ENCODE peak calls at places on chromosomes 4 and X, in nine cellular contexts. C is neuronal stem cell, Y is right lobe of liver, X is mesenchymal stem cell, R is PC-3, A is RWPE2, U is prostate gland, Q is IMR-90, S is mammary epithelial cell. G is an unnamed sample. For H3K9me3 and H3K27me3, the result is how much of the 10 kb centered on the place peaks cover.

GRCh38 chrX:9844936-9845573 is 58.8 kb downstream of the SHROOM2 start:
- DNase-seq in C (no peak), Y (no peak), X (peak), R (no peak), A (no peak), U (no peak), Q (no peak), S (no peak), G (no peak)

GRCh38 chr4:146029147-146029546 is 90.5 kb upstream of the ZNF827 start:
- DNase-seq in C (no peak), Y (no peak), X (no peak), R (peak), A (no peak), U (no peak), Q (no peak), S (peak), G (no peak)

GRCh38 chr4:6892190-6892908 is 17.3 kb upstream of the TBC1D14 start:
- DNase-seq in C (no peak), Y (peak), X (peak), R (peak), A (no peak), U (peak), Q (peak), S (no peak), G (no peak)

GRCh38 chr4:188439641-188440311 is 300.5 kb downstream of the TRIML1 start:
- DNase-seq in C (no peak), Y (no peak), X (no peak), R (peak), A (peak), U (peak), Q (peak), S (peak), G (peak)

GRCh38 chr4:77037736-77038135 is 38.1 kb downstream of the CCNI start:
- DNase-seq in C (no peak), Y (no peak), X (peak), R (no peak), A (no peak), U (no peak), Q (peak), S (no peak), G (no peak)

GRCh38 chrX:120036704-120037103 is 40.8 kb downstream of the RHOXF2B start:
- DNase-seq in C (no peak), Y (no peak), X (no peak), R (no peak), A (no peak), U (no peak), Q (no peak), S (no peak), G (no peak)

GRCh38 chr4:15031993-15032660 is 29.8 kb downstream of the CPEB2 start:
- DNase-seq in C (no peak), Y (no peak), X (peak), R (peak), A (no peak), U (no peak), Q (peak), S (peak), G (no peak)

GRCh38 chr4:40923326-40924095 is 173.8 kb downstream of the NSUN7 start:
- DNase-seq in C (no peak), Y (no peak), X (no peak), R (no peak), A (no peak), U (no peak), Q (no peak), S (no peak), G (no peak)

GRCh38 chr4:123144626-123145025 is 222.2 kb upstream of the NUDT6 start:
- DNase-seq in C (no peak), Y (no peak), X (no peak), R (no peak), A (no peak), U (no peak), Q (no peak), S (no peak), G (no peak)

GRCh38 chr4:54784188-54784671 is 126.5 kb downstream of the KIT start:
- DNase-seq in C (no peak), Y (peak), X (peak), R (no peak), A (no peak), U (peak), Q (peak), S (no peak), G (no peak)

GRCh38 chr4:40953253-40954118 is 203.7 kb downstream of the NSUN7 start:
- DNase-seq in C (no peak), Y (no peak), X (no peak), R (no peak), A (no peak), U (no peak), Q (no peak), S (no peak), G (no peak)

GRCh38 chr4:52714597-52715254 is 36.5 kb downstream of the ERVMER34-1 start:
- DNase-seq in C (no peak), Y (no peak), X (no peak), R (no peak), A (no peak), U (no peak), Q (no peak), S (no peak), G (no peak)

GRCh38 chr4:94957030-94957429 is 199.3 kb downstream of the BMPR1B start:
- DNase-seq in C (peak), Y (no peak), X (no peak), R (no peak), A (no peak), U (no peak), Q (no peak), S (no peak), G (no peak)

GRCh38 chrX:135632353-135632752 is 81.1 kb upstream of the CT45A1 start:
- DNase-seq in C (no peak), Y (no peak), X (no peak), R (peak), A (no peak), U (no peak), Q (no peak), S (no peak), G (no peak)

GRCh38 chr4:99205104-99205979 is 13.7 kb downstream of the ADH6 start:
- DNase-seq in C (no peak), Y (no peak), X (no peak), R (no peak), A (no peak), U (no peak), Q (peak), S (no peak), G (no peak)

GRCh38 chrX:154325541-154325940 is 29.9 kb downstream of the TKTL1 start:
- DNase-seq in C (no peak), Y (no peak), X (peak), R (no peak), A (no peak), U (no peak), Q (peak), S (no peak), G (no peak)

GRCh38 chrX:136608295-136608933 is 39.5 kb upstream of the CD40LG start:
- DNase-seq in C (no peak), Y (no peak), X (no peak), R (peak), A (no peak), U (no peak), Q (no peak), S (peak), G (peak)

GRCh38 chr4:40055379-40055872 is 1.2 kb upstream of the N4BP2 start:
- DNase-seq in C (peak), Y (no peak), X (no peak), R (no peak), A (no peak), U (no peak), Q (no peak), S (no peak), G (no peak)

GRCh38 chrX:106894392-106894909 is 8.7 kb downstream of the RIPPLY1 start:
- DNase-seq in C (peak), Y (no peak), X (peak), R (peak), A (no peak), U (peak), Q (peak), S (peak), G (peak)

GRCh38 chr4:6095023-6095817 is 77.0 kb upstream of the C4orf50 start:
- DNase-seq in C (no peak), Y (no peak), X (no peak), R (peak), A (no peak), U (no peak), Q (peak), S (peak), G (peak)

GRCh38 chrX:19514791-19515614 is at the start of gene MAP3K15:
- DNase-seq in C (no peak), Y (peak), X (peak), R (peak), A (no peak), U (no peak), Q (no peak), S (no peak), G (peak)

GRCh38 chr4:172750910-172751309 is 417.7 kb upstream of the GALNT7 start:
- DNase-seq in C (no peak), Y (no peak), X (no peak), R (no peak), A (no peak), U (no peak), Q (no peak), S (no peak), G (no peak)

GRCh38 chr4:8383451-8384160 is 56.9 kb downstream of the ACOX3 start:
- DNase-seq in C (no peak), Y (peak), X (peak), R (no peak), A (peak), U (no peak), Q (peak), S (no peak), G (no peak)

GRCh38 chr4:123023647-123024046 is 101.2 kb upstream of the NUDT6 start:
- DNase-seq in C (no peak), Y (no peak), X (no peak), R (no peak), A (no peak), U (no peak), Q (no peak), S (no peak), G (no peak)

GRCh38 chrX:22164770-22165388 is 107.8 kb upstream of the CBLL2 start:
- DNase-seq in C (no peak), Y (no peak), X (peak), R (peak), A (no peak), U (no peak), Q (peak), S (peak), G (peak)

GRCh38 chr4:69523385-69524132 is 27.9 kb upstream of the UGT2B4 start:
- DNase-seq in C (no peak), Y (no peak), X (no peak), R (no peak), A (no peak), U (no peak), Q (no peak), S (no peak), G (no peak)

GRCh38 chr4:155564086-155564485 is 102.6 kb upstream of the GUCY1A1 start:
- DNase-seq in C (no peak), Y (no peak), X (no peak), R (no peak), A (no peak), U (no peak), Q (no peak), S (no peak), G (no peak)

GRCh38 chr4:130044788-130045531 is 949.0 kb downstream of the C4orf33 start:
- DNase-seq in C (no peak), Y (no peak), X (no peak), R (no peak), A (no peak), U (no peak), Q (no peak), S (no peak), G (no peak)

GRCh38 chrX:109393859-109394258 is 88.0 kb downstream of the GUCY2F start:
- DNase-seq in C (no peak), Y (no peak), X (no peak), R (peak), A (no peak), U (no peak), Q (no peak), S (peak), G (no peak)

GRCh38 chr4:47122592-47123291 is 91.4 kb downstream of the GABRB1 start:
- DNase-seq in C (peak), Y (no peak), X (peak), R (peak), A (no peak), U (peak), Q (peak), S (peak), G (peak)

GRCh38 chrX:24294619-24295018 is 19.2 kb downstream of the SUPT20HL2 start:
- DNase-seq in C (no peak), Y (no peak), X (peak), R (peak), A (no peak), U (no peak), Q (no peak), S (no peak), G (peak)

GRCh38 chr4:81599646-81600231 is 128.0 kb upstream of the RASGEF1B start:
- DNase-seq in C (no peak), Y (no peak), X (no peak), R (no peak), A (no peak), U (no peak), Q (no peak), S (no peak), G (no peak)

GRCh38 chr4:81601270-81601694 is 129.6 kb upstream of the RASGEF1B start:
- DNase-seq in C (no peak), Y (no peak), X (no peak), R (peak), A (no peak), U (no peak), Q (no peak), S (no peak), G (no peak)

GRCh38 chr4:81604683-81605082 is 133.0 kb upstream of the RASGEF1B start:
- DNase-seq in C (no peak), Y (no peak), X (no peak), R (no peak), A (no peak), U (no peak), Q (no peak), S (no peak), G (no peak)

GRCh38 chr4:81602853-81603252 is 131.1 kb upstream of the RASGEF1B start:
- DNase-seq in C (no peak), Y (no peak), X (no peak), R (no peak), A (no peak), U (no peak), Q (no peak), S (no peak), G (no peak)

DNA sequence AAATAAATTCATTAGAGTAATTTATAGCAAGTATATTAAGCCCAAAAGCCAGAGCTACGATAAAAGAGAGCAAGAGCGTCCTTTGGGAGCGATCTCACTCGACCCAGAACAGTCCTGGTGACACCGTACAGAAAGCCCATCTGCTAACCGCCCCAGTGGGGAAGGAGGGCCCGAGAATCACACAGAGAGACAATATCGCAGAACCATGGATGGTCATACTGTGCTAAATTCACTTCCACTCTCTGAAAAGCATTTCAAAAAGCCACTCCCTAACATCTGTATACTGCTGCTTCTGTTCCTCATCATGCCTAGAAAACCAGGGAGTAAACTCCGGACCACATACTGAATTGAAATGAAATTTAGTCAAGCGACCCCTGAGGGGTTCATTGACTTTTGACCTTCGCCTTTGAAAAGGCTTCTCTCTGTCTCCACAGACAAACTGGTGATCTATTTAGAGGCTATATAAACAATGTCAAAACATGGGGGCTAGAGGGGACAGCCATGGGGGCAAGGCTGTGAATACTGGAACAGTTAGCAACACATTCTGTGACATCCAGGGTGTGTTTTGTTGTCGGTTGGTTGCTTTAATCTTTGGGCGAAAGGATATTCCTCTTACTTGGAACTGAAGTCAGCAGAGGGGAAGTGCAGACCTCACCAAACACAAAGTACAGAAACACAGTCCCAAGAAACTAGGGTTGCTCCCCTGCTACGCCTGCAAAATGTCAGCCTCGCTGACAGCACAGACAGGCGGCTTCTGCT is 129.0 kb upstream of the RASGEF1B start:
- DNase-seq in C (peak), Y (no peak), X (peak), R (no peak), A (no peak), U (no peak), Q (no peak), S (no peak), G (no peak)
- H3K4me3 ChIP-seq in C (no peak), Y (no peak), X (no peak), R (no peak), A (no peak), U (no peak), Q (no peak), S (no peak), G (no peak)

GRCh38 chr4:110641218-110641617 is 18.3 kb upstream of the PITX2 start:
- DNase-seq in C (no peak), Y (no peak), X (no peak), R (no peak), A (no peak), U (no peak), Q (no peak), S (no peak), G (no peak)
- H3K9me3 ChIP-seq in C (under half), Y (under half), X (under half), R (under half), A (under half), U (under half), Q (under half), S (under half), G (under half)

DNA sequence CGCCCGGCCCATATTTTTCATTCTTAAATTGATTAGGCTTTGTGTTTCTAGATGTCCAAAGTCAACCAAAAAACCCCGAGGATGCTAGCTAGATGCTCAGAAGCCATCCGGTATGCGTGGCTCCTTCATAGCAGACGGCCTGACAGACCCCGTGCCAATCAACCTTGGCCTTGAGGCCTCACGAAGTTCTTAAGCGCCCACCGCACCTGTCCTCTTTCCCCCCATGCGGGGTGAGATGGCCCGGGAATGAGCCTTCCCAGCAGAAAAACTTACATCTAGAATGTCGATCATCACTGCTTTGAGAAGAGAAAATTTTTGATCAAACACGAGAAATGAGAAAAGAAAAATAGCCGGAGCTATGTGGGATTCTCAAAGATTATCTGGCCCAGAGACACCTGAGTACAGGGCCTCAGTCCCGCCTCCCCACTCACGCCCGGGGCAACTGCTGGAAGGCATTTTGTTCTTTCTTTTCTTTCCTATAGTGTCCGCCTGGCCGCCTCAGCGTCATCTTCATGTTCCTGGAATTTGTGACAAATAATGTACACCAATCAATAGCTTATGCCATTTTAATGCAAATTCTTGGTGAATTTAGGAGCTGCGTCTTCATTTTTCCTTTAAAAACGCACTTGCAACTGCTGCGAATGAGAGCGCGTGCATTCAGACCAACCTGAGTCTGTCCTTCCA is 1.6 kb upstream of the NAT8L start:
- DNase-seq in C (no peak), Y (no peak), X (no peak), R (no peak), A (no peak), U (no peak), Q (no peak), S (no peak), G (no peak)
- H3K27me3 ChIP-seq in C (under half), Y (under half), X (half or more), R (under half), A (under half), U (under half), Q (half or more), S (under half), G (under half)

GRCh38 chr4:38062088-38062893 is 102.1 kb downstream of the PTTG2 start:
- DNase-seq in C (peak), Y (peak), X (peak), R (peak), A (no peak), U (peak), Q (peak), S (peak), G (peak)
- H3K4me3 ChIP-seq in C (no peak), Y (peak), X (peak), R (no peak), A (no peak), U (peak), Q (no peak), S (peak), G (no peak)

GRCh38 chr4:11687727-11688126 is 259.0 kb upstream of the HS3ST1 start:
- DNase-seq in C (no peak), Y (no peak), X (no peak), R (no peak), A (no peak), U (no peak), Q (no peak), S (no peak), G (no peak)
- H3K9me3 ChIP-seq in C (under half), Y (under half), X (under half), R (under half), A (under half), U (under half), Q (under half), S (under half), G (under half)

G was measured in MG63.